ENCODE peak calls at places on chromosomes 2 and 18, in five cellular contexts. M is T-helper 2 cell; Z is ureter; U is stimulated activated CD8-positive, alpha-beta memory T cell treated with anti-CD3 and anti-CD28 coated beads, Interleukin-4, amount 100 ng/mL, for 24 hours; Q is AG08395. E is an unnamed sample.

GRCh38 chr2:33068261-33068660 is 121.5 kb downstream of the LTBP1 start:
- DNase-seq in M (no peak), Z (no peak), U (no peak), Q (no peak), E (no peak)

GRCh38 chr18:35513181-35513932 is 15.6 kb upstream of the INO80C start:
- DNase-seq in M (no peak), Z (peak), U (no peak), Q (peak), E (no peak)

GRCh38 chr2:212318636-212319035 is 220.0 kb downstream of the ERBB4 start:
- DNase-seq in M (no peak), Z (no peak), U (no peak), Q (no peak), E (no peak)

GRCh38 chr2:59734743-59735142 is 818.7 kb downstream of the BCL11A start:
- DNase-seq in M (no peak), Z (no peak), U (no peak), Q (no peak), E (no peak)

GRCh38 chr18:70636991-70637390 is 348.1 kb downstream of the SOCS6 start:
- DNase-seq in M (no peak), Z (no peak), U (no peak), Q (no peak), E (no peak)

GRCh38 chr2:42777883-42778805 is 14.2 kb upstream of the OXER1 start:
- DNase-seq in M (no peak), Z (peak), U (no peak), Q (no peak), E (no peak)

GRCh38 chr2:174972924-174973323 is 32.3 kb downstream of the CHN1 start:
- DNase-seq in M (no peak), Z (no peak), U (no peak), Q (peak), E (no peak)

GRCh38 chr2:237431856-237432255 is 17.9 kb upstream of the COL6A3 start:
- DNase-seq in M (no peak), Z (no peak), U (no peak), Q (no peak), E (no peak)

GRCh38 chr2:671072-671471 is 6.1 kb downstream of the TMEM18 start:
- DNase-seq in M (no peak), Z (no peak), U (no peak), Q (no peak), E (peak)

GRCh38 chr2:178844690-178845089 is 37.5 kb upstream of the TTN start:
- DNase-seq in M (no peak), Z (no peak), U (no peak), Q (no peak), E (no peak)

GRCh38 chr2:95305341-95306058 is 8.4 kb downstream of the KCNIP3 start:
- DNase-seq in M (no peak), Z (no peak), U (no peak), Q (no peak), E (no peak)

E was measured in left lung.